ENCODE peak calls at places on chromosomes 3 and 15, in ten cellular contexts. Q is cardiac fibroblast; D is activated naive CD8-positive, alpha-beta T cell treated with anti-CD3 and anti-CD28 coated beads, Interleukin-2, amount 10 ng/mL, durations not matched to agents 7 days and 5 days; L is T-helper 1 cell; U is H9; Y is NCI-H345; P is CD8-positive, alpha-beta memory T cell; V is renal cortical epithelial cell; H is HEK293T; F is A172. O is an unnamed sample.

GRCh38 chr3:53229606-53230005 is 26.2 kb downstream of the TKT start:
- DNase-seq in U (no peak), Y (no peak), D (no peak), H (peak), Q (no peak), V (no peak), F (no peak), P (no peak), L (no peak), O (no peak)

GRCh38 chr15:77083381-77084160 is 12.7 kb upstream of the TSPAN3 start:
- DNase-seq in D (peak), H (peak), F (no peak), U (peak), V (peak), P (peak), Q (peak), L (peak), Y (peak), O (peak)

GRCh38 chr3:192899540-192899982 is 18.1 kb downstream of the MB21D2 start:
- DNase-seq in L (no peak), V (peak), U (no peak), Q (peak), Y (no peak), D (no peak), F (peak), P (no peak), H (no peak), O (peak)

GRCh38 chr3:30539214-30539613 is 67.2 kb upstream of the TGFBR2 start:
- DNase-seq in D (no peak), Q (no peak), P (no peak), U (no peak), L (no peak), Y (no peak), V (no peak), H (no peak), F (peak), O (no peak)

GRCh38 chr3:50658831-50659230 is 15.9 kb upstream of the DOCK3 start:
- DNase-seq in V (no peak), P (no peak), L (no peak), F (no peak), U (no peak), D (peak), Y (no peak), Q (no peak), H (no peak), O (no peak)

GRCh38 chr15:58019503-58020376 is 45.8 kb downstream of the ALDH1A2 start:
- DNase-seq in Q (peak), H (no peak), V (peak), F (peak), D (no peak), P (no peak), U (no peak), L (no peak), Y (no peak), O (no peak)

GRCh38 chr3:168620854-168621253 is 525.1 kb upstream of the GOLIM4 start:
- DNase-seq in Q (peak), H (peak), U (peak), L (no peak), V (peak), P (no peak), D (no peak), Y (no peak), F (peak), O (peak)

GRCh38 chr3:29430558-29430971 is 149.7 kb downstream of the RBMS3 start:
- DNase-seq in P (no peak), U (no peak), F (peak), L (no peak), Q (peak), Y (peak), D (no peak), V (peak), H (peak), O (peak)

GRCh38 chr3:38004415-38005075 is 14.0 kb downstream of the VILL start:
- DNase-seq in U (peak), Y (peak), L (no peak), V (peak), Q (peak), P (peak), D (peak), H (peak), F (peak), O (peak)

GRCh38 chr3:160758929-160759577 is 3.0 kb downstream of the PPM1L start:
- DNase-seq in F (no peak), Y (no peak), U (no peak), P (no peak), L (no peak), Q (no peak), V (no peak), H (no peak), D (no peak), O (no peak)

GRCh38 chr15:96869122-96869521 is 538.6 kb downstream of the NR2F2 start:
- DNase-seq in D (no peak), L (no peak), F (peak), V (no peak), P (no peak), Y (no peak), Q (no peak), H (no peak), U (no peak), O (no peak)

GRCh38 chr3:15630646-15631350 is 29.3 kb downstream of the BTD start:
- DNase-seq in H (no peak), Q (peak), F (peak), P (no peak), V (peak), U (no peak), Y (no peak), L (no peak), D (no peak), O (peak)

GRCh38 chr15:90675464-90675863 is 41.7 kb upstream of the BLM start:
- DNase-seq in F (no peak), V (no peak), L (no peak), Y (no peak), Q (no peak), U (no peak), D (no peak), P (no peak), H (no peak), O (no peak)

GRCh38 chr3:113212155-113212844 is 943 bp downstream of the BOC start:
- DNase-seq in D (peak), Q (peak), P (no peak), F (no peak), V (no peak), H (no peak), Y (peak), U (no peak), L (no peak), O (peak)

GRCh38 chr3:184005981-184006507 is 11.6 kb downstream of the ABCC5 start:
- DNase-seq in V (peak), P (no peak), L (no peak), D (no peak), U (peak), F (peak), Q (peak), H (peak), Y (peak), O (no peak)